ENCODE peak calls at places on chromosomes 12 and 14, in seven cellular contexts. One of them, this sample, is unnamed.

GRCh38 chr12:51028126-51028810 is 2.1 kb upstream of the SLC11A2 start:
- DNase-seq in NCI-H774: peak
- DNase-seq in mesenchymal stem cell: peak
- DNase-seq in T-helper 9 cell: no peak
- DNase-seq in activated T-cell treated with anti-CD3 and anti-CD28 coated beads, Interleukin-2, amount 50 U/mL, for 72 hours: peak
- DNase-seq in cardiac fibroblast: peak
- DNase-seq in H4: peak
- DNase-seq in this sample: no peak

GRCh38 chr12:91811481-91812287 is 334.0 kb downstream of the BTG1 start:
- DNase-seq in NCI-H774: peak
- DNase-seq in T-helper 9 cell: peak
- DNase-seq in mesenchymal stem cell: peak
- DNase-seq in cardiac fibroblast: peak
- DNase-seq in activated T-cell treated with anti-CD3 and anti-CD28 coated beads, Interleukin-2, amount 50 U/mL, for 72 hours: peak
- DNase-seq in H4: peak
- DNase-seq in this sample: peak

GRCh38 chr12:6964605-6965025 is 5.8 kb downstream of the PHB2 start:
- DNase-seq in mesenchymal stem cell: no peak
- DNase-seq in activated T-cell treated with anti-CD3 and anti-CD28 coated beads, Interleukin-2, amount 50 U/mL, for 72 hours: no peak
- DNase-seq in NCI-H774: no peak
- DNase-seq in H4: no peak
- DNase-seq in T-helper 9 cell: no peak
- DNase-seq in cardiac fibroblast: no peak
- DNase-seq in this sample: no peak

GRCh38 chr12:9039397-9039977 is 50.1 kb downstream of the KLRG1 start:
- DNase-seq in T-helper 9 cell: no peak
- DNase-seq in H4: peak
- DNase-seq in NCI-H774: peak
- DNase-seq in mesenchymal stem cell: peak
- DNase-seq in activated T-cell treated with anti-CD3 and anti-CD28 coated beads, Interleukin-2, amount 50 U/mL, for 72 hours: peak
- DNase-seq in cardiac fibroblast: peak
- DNase-seq in this sample: peak

GRCh38 chr12:25767613-25768012 is 190.9 kb upstream of the RASSF8 start:
- DNase-seq in cardiac fibroblast: peak
- DNase-seq in activated T-cell treated with anti-CD3 and anti-CD28 coated beads, Interleukin-2, amount 50 U/mL, for 72 hours: no peak
- DNase-seq in mesenchymal stem cell: no peak
- DNase-seq in T-helper 9 cell: no peak
- DNase-seq in NCI-H774: no peak
- DNase-seq in H4: no peak
- DNase-seq in this sample: no peak

GRCh38 chr12:94186461-94187237 is 38.3 kb downstream of the PLXNC1 start:
- DNase-seq in mesenchymal stem cell: peak
- DNase-seq in H4: no peak
- DNase-seq in activated T-cell treated with anti-CD3 and anti-CD28 coated beads, Interleukin-2, amount 50 U/mL, for 72 hours: no peak
- DNase-seq in T-helper 9 cell: no peak
- DNase-seq in cardiac fibroblast: peak
- DNase-seq in NCI-H774: no peak
- DNase-seq in this sample: no peak

GRCh38 chr14:68284333-68284732 is 464.8 kb downstream of the RAD51B start:
- DNase-seq in T-helper 9 cell: no peak
- DNase-seq in activated T-cell treated with anti-CD3 and anti-CD28 coated beads, Interleukin-2, amount 50 U/mL, for 72 hours: no peak
- DNase-seq in NCI-H774: no peak
- DNase-seq in H4: no peak
- DNase-seq in cardiac fibroblast: peak
- DNase-seq in mesenchymal stem cell: no peak
- DNase-seq in this sample: no peak

GRCh38 chr12:27463826-27464554 is 17.5 kb downstream of the SMCO2 start:
- DNase-seq in activated T-cell treated with anti-CD3 and anti-CD28 coated beads, Interleukin-2, amount 50 U/mL, for 72 hours: peak
- DNase-seq in mesenchymal stem cell: peak
- DNase-seq in NCI-H774: no peak
- DNase-seq in H4: peak
- DNase-seq in cardiac fibroblast: peak
- DNase-seq in T-helper 9 cell: no peak
- DNase-seq in this sample: no peak

GRCh38 chr12:85633491-85633890 is 202.7 kb downstream of the RASSF9 start:
- DNase-seq in mesenchymal stem cell: no peak
- DNase-seq in NCI-H774: no peak
- DNase-seq in activated T-cell treated with anti-CD3 and anti-CD28 coated beads, Interleukin-2, amount 50 U/mL, for 72 hours: no peak
- DNase-seq in H4: no peak
- DNase-seq in cardiac fibroblast: no peak
- DNase-seq in T-helper 9 cell: no peak
- DNase-seq in this sample: no peak